ENCODE peak calls at places on chromosomes 13 and 19, in eight cellular contexts. One of them, this sample, is unnamed. For H3K4me1, the result is how much of the 10 kb centered on the place peaks cover.

GRCh38 chr19:14916848-14917247 is 24.4 kb upstream of the OR7C2 start:
- DNase-seq in colonic mucosa: no peak
- DNase-seq in MM.1S: no peak
- DNase-seq in heart left ventricle: no peak
- DNase-seq in GM12878: no peak
- DNase-seq in fibroblast of lung: no peak
- DNase-seq in tibial nerve: no peak
- DNase-seq in ascending aorta: no peak
- DNase-seq in this sample: no peak

GRCh38 chr13:79811170-79811569 is 330.2 kb downstream of the NDFIP2 start:
- DNase-seq in colonic mucosa: no peak
- DNase-seq in MM.1S: no peak
- DNase-seq in heart left ventricle: no peak
- DNase-seq in GM12878: no peak
- DNase-seq in fibroblast of lung: no peak
- DNase-seq in tibial nerve: no peak
- DNase-seq in ascending aorta: no peak
- DNase-seq in this sample: no peak

GRCh38 chr19:44553478-44554171 is 24.1 kb upstream of the CEACAM20 start:
- DNase-seq in colonic mucosa: no peak
- DNase-seq in MM.1S: no peak
- DNase-seq in heart left ventricle: no peak
- DNase-seq in GM12878: no peak
- DNase-seq in fibroblast of lung: no peak
- DNase-seq in tibial nerve: no peak
- DNase-seq in ascending aorta: no peak
- DNase-seq in this sample: peak

GRCh38 chr13:97648171-97648880 is 214.4 kb downstream of the RAP2A start:
- DNase-seq in colonic mucosa: no peak
- DNase-seq in MM.1S: no peak
- DNase-seq in heart left ventricle: no peak
- DNase-seq in GM12878: no peak
- DNase-seq in fibroblast of lung: peak
- DNase-seq in tibial nerve: no peak
- DNase-seq in ascending aorta: no peak
- DNase-seq in this sample: no peak

GRCh38 chr19:1259206-1259872 is 9.8 kb upstream of the CIRBP start:
- DNase-seq in colonic mucosa: peak
- DNase-seq in MM.1S: peak
- DNase-seq in heart left ventricle: peak
- DNase-seq in GM12878: peak
- DNase-seq in fibroblast of lung: peak
- DNase-seq in tibial nerve: peak
- DNase-seq in ascending aorta: no peak
- DNase-seq in this sample: no peak

GRCh38 chr19:8363803-8364771 is at the start of gene ANGPTL4:
- DNase-seq in colonic mucosa: peak
- DNase-seq in MM.1S: no peak
- DNase-seq in heart left ventricle: peak
- DNase-seq in GM12878: no peak
- DNase-seq in fibroblast of lung: peak
- DNase-seq in tibial nerve: peak
- DNase-seq in ascending aorta: no peak
- DNase-seq in this sample: no peak

GRCh38 chr13:19178901-19179593 is 2.6 kb downstream of the TUBA3C start:
- DNase-seq in colonic mucosa: no peak
- DNase-seq in MM.1S: no peak
- DNase-seq in heart left ventricle: no peak
- DNase-seq in GM12878: no peak
- DNase-seq in fibroblast of lung: no peak
- DNase-seq in tibial nerve: no peak
- DNase-seq in ascending aorta: no peak
- DNase-seq in this sample: no peak

GRCh38 chr19:1754651-1755466 is 1.6 kb downstream of the ONECUT3 start:
- DNase-seq in colonic mucosa: no peak
- DNase-seq in MM.1S: no peak
- DNase-seq in heart left ventricle: no peak
- DNase-seq in GM12878: no peak
- DNase-seq in fibroblast of lung: no peak
- DNase-seq in tibial nerve: no peak
- DNase-seq in ascending aorta: no peak
- DNase-seq in this sample: no peak

GRCh38 chr13:58476176-58476575 is 844.6 kb downstream of the PCDH17 start:
- DNase-seq in colonic mucosa: no peak
- DNase-seq in MM.1S: no peak
- DNase-seq in heart left ventricle: no peak
- DNase-seq in GM12878: no peak
- DNase-seq in fibroblast of lung: no peak
- DNase-seq in tibial nerve: no peak
- DNase-seq in ascending aorta: no peak
- DNase-seq in this sample: no peak

GRCh38 chr13:98429977-98430785 is 146.7 kb downstream of the STK24 start:
- DNase-seq in colonic mucosa: no peak
- DNase-seq in MM.1S: no peak
- DNase-seq in heart left ventricle: no peak
- DNase-seq in GM12878: no peak
- DNase-seq in fibroblast of lung: no peak
- DNase-seq in tibial nerve: no peak
- DNase-seq in ascending aorta: no peak
- DNase-seq in this sample: no peak

GRCh38 chr13:39362652-39363390 is 240.2 kb downstream of the LHFPL6 start:
- DNase-seq in colonic mucosa: no peak
- DNase-seq in MM.1S: no peak
- DNase-seq in heart left ventricle: no peak
- DNase-seq in GM12878: no peak
- DNase-seq in fibroblast of lung: no peak
- DNase-seq in tibial nerve: no peak
- DNase-seq in ascending aorta: no peak
- DNase-seq in this sample: no peak

GRCh38 chr13:101916758-101917474 is 464.4 kb downstream of the ITGBL1 start:
- DNase-seq in colonic mucosa: no peak
- DNase-seq in MM.1S: no peak
- DNase-seq in heart left ventricle: peak
- DNase-seq in GM12878: no peak
- DNase-seq in fibroblast of lung: no peak
- DNase-seq in tibial nerve: no peak
- DNase-seq in ascending aorta: no peak
- DNase-seq in this sample: no peak

GRCh38 chr13:78603240-78603947 is at the start of gene POU4F1:
- DNase-seq in colonic mucosa: peak
- DNase-seq in MM.1S: peak
- DNase-seq in heart left ventricle: no peak
- DNase-seq in GM12878: peak
- DNase-seq in fibroblast of lung: peak
- DNase-seq in tibial nerve: no peak
- DNase-seq in ascending aorta: no peak
- DNase-seq in this sample: no peak

GRCh38 chr13:56347014-56347413 is 793.7 kb upstream of the PRR20A start:
- DNase-seq in colonic mucosa: no peak
- DNase-seq in MM.1S: no peak
- DNase-seq in heart left ventricle: no peak
- DNase-seq in GM12878: no peak
- DNase-seq in fibroblast of lung: no peak
- DNase-seq in tibial nerve: no peak
- DNase-seq in ascending aorta: no peak
- DNase-seq in this sample: no peak

GRCh38 chr19:18846862-18847515 is 15.2 kb downstream of the UPF1 start:
- DNase-seq in colonic mucosa: peak
- DNase-seq in MM.1S: peak
- DNase-seq in heart left ventricle: peak
- DNase-seq in GM12878: no peak
- DNase-seq in fibroblast of lung: peak
- DNase-seq in tibial nerve: peak
- DNase-seq in ascending aorta: no peak
- DNase-seq in this sample: no peak

GRCh38 chr19:1856698-1857603 is 6.4 kb downstream of the KLF16 start:
- DNase-seq in colonic mucosa: peak
- DNase-seq in MM.1S: peak
- DNase-seq in heart left ventricle: peak
- DNase-seq in GM12878: no peak
- DNase-seq in fibroblast of lung: peak
- DNase-seq in tibial nerve: peak
- DNase-seq in ascending aorta: no peak
- DNase-seq in this sample: peak

GRCh38 chr19:58543826-58544590 is at the start of gene TRIM28:
- DNase-seq in colonic mucosa: peak
- DNase-seq in MM.1S: peak
- DNase-seq in heart left ventricle: peak
- DNase-seq in GM12878: peak
- DNase-seq in fibroblast of lung: peak
- DNase-seq in tibial nerve: peak
- DNase-seq in ascending aorta: peak
- DNase-seq in this sample: peak

GRCh38 chr13:21326155-21327030 is 132.7 kb downstream of the ZDHHC20 start:
- DNase-seq in colonic mucosa: peak
- DNase-seq in MM.1S: no peak
- DNase-seq in heart left ventricle: no peak
- DNase-seq in GM12878: no peak
- DNase-seq in fibroblast of lung: peak
- DNase-seq in tibial nerve: no peak
- DNase-seq in ascending aorta: no peak
- DNase-seq in this sample: no peak

GRCh38 chr13:74158028-74158427 is 23.8 kb upstream of the KLF12 start:
- DNase-seq in colonic mucosa: no peak
- DNase-seq in MM.1S: no peak
- DNase-seq in heart left ventricle: peak
- DNase-seq in GM12878: no peak
- DNase-seq in fibroblast of lung: peak
- DNase-seq in tibial nerve: no peak
- DNase-seq in ascending aorta: no peak
- DNase-seq in this sample: no peak

GRCh38 chr19:44640518-44640917 is 3.2 kb upstream of the PVR start:
- DNase-seq in colonic mucosa: no peak
- DNase-seq in MM.1S: no peak
- DNase-seq in heart left ventricle: no peak
- DNase-seq in GM12878: no peak
- DNase-seq in fibroblast of lung: peak
- DNase-seq in tibial nerve: no peak
- DNase-seq in ascending aorta: no peak
- DNase-seq in this sample: no peak

GRCh38 chr19:18450021-18450933 is 12.3 kb upstream of the ISYNA1 start:
- DNase-seq in colonic mucosa: no peak
- DNase-seq in MM.1S: no peak
- DNase-seq in heart left ventricle: no peak
- DNase-seq in GM12878: no peak
- DNase-seq in fibroblast of lung: no peak
- DNase-seq in tibial nerve: no peak
- DNase-seq in ascending aorta: no peak
- DNase-seq in this sample: no peak

GRCh38 chr19:19261350-19262189 is 11.5 kb downstream of the TM6SF2 start:
- DNase-seq in colonic mucosa: no peak
- DNase-seq in MM.1S: no peak
- DNase-seq in heart left ventricle: peak
- DNase-seq in GM12878: no peak
- DNase-seq in fibroblast of lung: no peak
- DNase-seq in tibial nerve: no peak
- DNase-seq in ascending aorta: no peak
- DNase-seq in this sample: no peak

GRCh38 chr19:3302755-3303154 is 63.6 kb upstream of the NFIC start:
- DNase-seq in colonic mucosa: no peak
- DNase-seq in MM.1S: no peak
- DNase-seq in heart left ventricle: no peak
- DNase-seq in GM12878: no peak
- DNase-seq in fibroblast of lung: peak
- DNase-seq in tibial nerve: no peak
- DNase-seq in ascending aorta: no peak
- DNase-seq in this sample: no peak
- TF ChIP-seq CTCF in colonic mucosa: no peak
- TF ChIP-seq CTCF in MM.1S: peak
- TF ChIP-seq CTCF in heart left ventricle: no peak
- TF ChIP-seq CTCF in GM12878: no peak
- TF ChIP-seq CTCF in fibroblast of lung: no peak
- TF ChIP-seq CTCF in tibial nerve: no peak
- TF ChIP-seq CTCF in ascending aorta: no peak
- TF ChIP-seq CTCF in this sample: no peak

GRCh38 chr19:35755550-35756371 is 1.1 kb downstream of the HSPB6 start:
- DNase-seq in colonic mucosa: peak
- DNase-seq in MM.1S: no peak
- DNase-seq in heart left ventricle: peak
- DNase-seq in GM12878: no peak
- DNase-seq in fibroblast of lung: peak
- DNase-seq in tibial nerve: peak
- DNase-seq in ascending aorta: peak
- DNase-seq in this sample: peak
- H3K4me3 ChIP-seq in colonic mucosa: peak
- H3K4me3 ChIP-seq in MM.1S: no peak
- H3K4me3 ChIP-seq in heart left ventricle: peak
- H3K4me3 ChIP-seq in GM12878: no peak
- H3K4me3 ChIP-seq in fibroblast of lung: peak
- H3K4me3 ChIP-seq in tibial nerve: peak
- H3K4me3 ChIP-seq in ascending aorta: peak
- H3K4me3 ChIP-seq in this sample: no peak

DNA sequence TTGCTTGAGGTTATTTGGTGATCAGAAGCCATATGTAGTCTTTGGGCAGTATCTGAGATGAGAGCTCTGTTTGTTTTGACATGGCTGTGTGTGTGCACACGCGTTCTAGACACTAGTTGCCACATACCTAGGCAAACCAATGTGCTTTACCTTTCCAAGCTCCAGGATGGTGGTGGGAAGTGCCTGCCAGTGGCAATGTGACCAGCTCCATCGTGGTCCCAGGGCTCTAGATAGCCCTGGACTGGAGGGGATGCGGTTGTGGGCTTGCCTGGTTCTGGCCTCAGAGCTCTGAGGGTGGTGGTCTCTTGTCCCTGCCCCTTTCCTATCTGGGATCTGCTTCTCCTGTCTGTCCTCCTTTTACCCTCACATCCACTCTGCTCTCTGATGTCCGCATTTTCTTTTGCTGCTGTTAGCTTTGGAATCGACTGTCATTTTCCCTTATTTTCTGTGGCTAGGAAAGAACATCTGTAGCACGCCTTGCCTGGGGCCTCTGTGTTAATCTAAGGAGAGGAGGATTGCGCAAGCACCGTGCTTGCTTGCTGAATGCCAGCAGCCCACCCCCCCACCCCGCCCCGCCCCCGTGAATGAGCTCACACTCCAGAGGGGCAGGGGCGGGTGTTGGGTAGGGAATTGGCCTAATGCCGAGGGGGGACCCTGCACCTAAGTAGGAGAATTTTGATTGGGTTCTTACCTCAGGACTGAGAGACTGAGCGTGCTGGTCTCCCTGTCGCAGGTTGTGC is 89.5 kb downstream of the ARHGEF7 start:
- DNase-seq in colonic mucosa: no peak
- DNase-seq in MM.1S: no peak
- DNase-seq in heart left ventricle: no peak
- DNase-seq in GM12878: no peak
- DNase-seq in fibroblast of lung: peak
- DNase-seq in tibial nerve: peak
- DNase-seq in ascending aorta: no peak
- DNase-seq in this sample: no peak
- H3K4me1 ChIP-seq in colonic mucosa: under half
- H3K4me1 ChIP-seq in MM.1S: under half
- H3K4me1 ChIP-seq in heart left ventricle: under half
- H3K4me1 ChIP-seq in GM12878: under half
- H3K4me1 ChIP-seq in fibroblast of lung: under half
- H3K4me1 ChIP-seq in tibial nerve: under half
- H3K4me1 ChIP-seq in ascending aorta: under half
- H3K4me1 ChIP-seq in this sample: under half

DNA sequence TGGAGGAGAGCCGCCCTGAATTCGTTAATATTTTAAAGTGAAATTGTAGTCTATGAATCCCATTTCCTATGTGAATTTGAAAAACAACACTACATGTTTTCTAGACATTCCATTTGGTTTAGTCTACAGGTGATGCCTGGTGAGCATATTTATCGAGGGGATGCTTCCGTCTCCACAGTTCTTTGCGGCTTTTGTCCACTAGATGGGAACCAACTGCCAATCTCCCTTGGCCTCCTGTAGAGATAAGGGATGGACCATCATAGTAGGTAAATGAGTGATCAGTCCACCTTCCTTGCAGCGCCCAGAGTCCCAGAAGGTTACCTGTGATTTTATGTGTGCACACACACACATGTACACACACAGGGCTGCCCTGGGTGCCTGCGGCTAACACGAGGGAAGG is 289.8 kb upstream of the SOX21 start:
- DNase-seq in colonic mucosa: no peak
- DNase-seq in MM.1S: no peak
- DNase-seq in heart left ventricle: no peak
- DNase-seq in GM12878: no peak
- DNase-seq in fibroblast of lung: no peak
- DNase-seq in tibial nerve: no peak
- DNase-seq in ascending aorta: no peak
- DNase-seq in this sample: no peak
- TF ChIP-seq CTCF in colonic mucosa: no peak
- TF ChIP-seq CTCF in MM.1S: no peak
- TF ChIP-seq CTCF in heart left ventricle: no peak
- TF ChIP-seq CTCF in GM12878: no peak
- TF ChIP-seq CTCF in fibroblast of lung: no peak
- TF ChIP-seq CTCF in tibial nerve: no peak
- TF ChIP-seq CTCF in ascending aorta: no peak
- TF ChIP-seq CTCF in this sample: no peak